ENCODE peak calls at places on chromosomes 13 and 19, in seven cellular contexts. O, C, D, S, B, G and Z are unnamed samples.

GRCh38 chr19:34503546-34504272 is 22.2 kb downstream of the WTIP start:
- DNase-seq in D (no peak), O (no peak), S (no peak), B (no peak), C (no peak), G (no peak), Z (no peak)

GRCh38 chr19:1969176-1970002 is 28.4 kb downstream of the CSNK1G2 start:
- DNase-seq in D (no peak), B (no peak), G (no peak), C (no peak), S (no peak), O (no peak), Z (no peak)

GRCh38 chr13:72221276-72221962 is 354.4 kb upstream of the DACH1 start:
- DNase-seq in O (peak), B (peak), S (no peak), D (peak), C (no peak), G (peak), Z (peak)

GRCh38 chr13:22162889-22163288 is 492.0 kb downstream of the FGF9 start:
- DNase-seq in O (no peak), B (no peak), S (no peak), C (no peak), D (no peak), G (no peak), Z (no peak)

GRCh38 chr13:96984061-96984508 is 10.2 kb downstream of the OXGR1 start:
- DNase-seq in G (no peak), O (peak), B (peak), D (peak), C (no peak), S (no peak), Z (peak)

GRCh38 chr19:2982983-2983350 is 5.6 kb downstream of the TLE6 start:
- DNase-seq in B (peak), S (no peak), D (peak), G (no peak), C (no peak), O (peak), Z (peak)

GRCh38 chr13:111900390-111901180 is 166.4 kb upstream of the SOX1 start:
- DNase-seq in D (no peak), C (no peak), S (no peak), G (no peak), O (no peak), B (no peak), Z (no peak)

GRCh38 chr13:29901714-29902631 is 51.6 kb upstream of the UBL3 start:
- DNase-seq in D (peak), G (no peak), O (peak), B (no peak), S (no peak), C (peak), Z (no peak)

GRCh38 chr19:8512991-8513686 is 828 bp downstream of the ZNF414 start:
- DNase-seq in G (peak), D (no peak), C (no peak), S (no peak), O (no peak), B (no peak), Z (no peak)

GRCh38 chr19:21084343-21084742 is 2.3 kb downstream of the ZNF714 start:
- DNase-seq in C (no peak), G (no peak), D (peak), B (no peak), S (no peak), O (no peak), Z (peak)

GRCh38 chr13:60755380-60756163 is 358.6 kb downstream of the TDRD3 start:
- DNase-seq in S (no peak), G (no peak), O (peak), D (no peak), C (no peak), B (peak), Z (peak)

GRCh38 chr13:45422731-45423130 is 4.6 kb upstream of the SLC25A30 start:
- DNase-seq in C (no peak), B (no peak), O (no peak), D (no peak), G (no peak), S (no peak), Z (no peak)

GRCh38 chr13:24899601-24900000 is 135.6 kb downstream of the RNF17 start:
- DNase-seq in C (no peak), B (no peak), S (no peak), D (no peak), O (no peak), G (no peak), Z (no peak)

GRCh38 chr19:28242317-28242927 is 970.5 kb downstream of the UQCRFS1 start:
- DNase-seq in C (no peak), O (no peak), G (peak), D (peak), S (no peak), B (peak), Z (peak)

GRCh38 chr13:20191902-20192469 is 752 bp downstream of the GJB2 start:
- DNase-seq in G (peak), S (no peak), O (peak), B (no peak), D (no peak), C (no peak), Z (peak)

GRCh38 chr19:44808463-44809371 is at the start of gene BCAM:
- DNase-seq in S (no peak), C (no peak), B (peak), G (peak), D (peak), O (peak), Z (peak)

GRCh38 chr19:39405930-39406655 is 554 bp upstream of the ZFP36 start:
- DNase-seq in G (no peak), O (no peak), C (peak), S (peak), B (no peak), D (peak), Z (no peak)

GRCh38 chr13:38872693-38873092 is 117.9 kb downstream of the STOML3 start:
- DNase-seq in C (peak), D (peak), G (peak), O (peak), B (peak), S (no peak), Z (peak)

GRCh38 chr19:45852941-45853340 is 10.0 kb downstream of the SYMPK start:
- DNase-seq in S (no peak), B (no peak), D (no peak), O (no peak), G (no peak), C (no peak), Z (no peak)

GRCh38 chr13:99617474-99618255 is 116.4 kb downstream of the TM9SF2 start:
- DNase-seq in D (peak), G (peak), S (no peak), C (peak), O (peak), B (peak), Z (peak)

GRCh38 chr19:3210347-3211017 is 14.0 kb upstream of the CELF5 start:
- DNase-seq in S (peak), D (peak), C (peak), B (peak), O (peak), G (peak), Z (peak)

GRCh38 chr19:36067681-36068080 is 13.0 kb downstream of the WDR62 start:
- DNase-seq in G (no peak), D (no peak), C (no peak), B (no peak), S (no peak), O (no peak), Z (no peak)

GRCh38 chr19:44748426-44749254 is at the start of gene BCL3:
- DNase-seq in S (peak), C (peak), G (peak), D (no peak), B (peak), O (peak), Z (peak)

GRCh38 chr19:49614096-49614857 is 23.3 kb downstream of the PRR12 start:
- DNase-seq in B (no peak), O (peak), G (no peak), S (no peak), D (no peak), C (no peak), Z (peak)

GRCh38 chr13:71274923-71275593 is 591.9 kb downstream of the DACH1 start:
- DNase-seq in O (no peak), S (no peak), C (no peak), D (no peak), G (no peak), B (no peak), Z (no peak)

GRCh38 chr13:107650081-107650701 is 565.1 kb downstream of the LIG4 start:
- DNase-seq in C (no peak), G (peak), O (peak), B (peak), D (peak), S (no peak), Z (peak)

GRCh38 chr19:48000846-48001245 is 6.4 kb downstream of the ELSPBP1 start:
- DNase-seq in B (no peak), S (no peak), D (no peak), C (no peak), O (peak), G (no peak), Z (no peak)

GRCh38 chr13:93243375-93244063 is 16.9 kb downstream of the GPC6 start:
- DNase-seq in G (no peak), O (no peak), B (no peak), D (no peak), S (no peak), C (no peak), Z (no peak)

GRCh38 chr19:16315825-16316505 is 8.7 kb upstream of the KLF2 start:
- DNase-seq in G (no peak), D (peak), S (no peak), C (no peak), B (peak), O (peak), Z (peak)

GRCh38 chr13:51932231-51932630 is 70.5 kb downstream of the CCDC70 start:
- DNase-seq in S (no peak), O (no peak), C (no peak), G (no peak), B (no peak), D (no peak), Z (no peak)

GRCh38 chr19:32219881-32220552 is 125.4 kb upstream of the ZNF507 start:
- DNase-seq in D (no peak), G (no peak), S (no peak), C (no peak), B (no peak), O (no peak), Z (no peak)